ENCODE peak calls at places on chromosomes 5 and 9, in eight cellular contexts. B is activated T-cell treated with anti-CD3 and anti-CD28 coated beads for 1 hour; K is activated CD8-positive, alpha-beta memory T cell treated with anti-CD3 and anti-CD28 coated beads for 4 hours; C is IMR-90; P is LoVo; A is NCI-H460; J is T-helper 1 cell; Z is cardiac fibroblast. V is an unnamed sample.

GRCh38 chr5:173575985-173576384 is 40.5 kb downstream of the BOD1 start:
- DNase-seq in B (no peak), K (no peak), C (no peak), P (no peak), A (no peak), J (no peak), Z (no peak), V (no peak)

GRCh38 chr9:124257070-124257864 is 482 bp upstream of the NEK6 start:
- DNase-seq in B (no peak), K (no peak), C (no peak), P (no peak), A (no peak), J (no peak), Z (peak), V (no peak)

GRCh38 chr9:84731696-84732095 is 62.2 kb downstream of the NTRK2 start:
- DNase-seq in B (no peak), K (no peak), C (no peak), P (no peak), A (no peak), J (no peak), Z (no peak), V (no peak)

GRCh38 chr9:108549184-108549583 is 306.6 kb downstream of the ACTL7B start:
- DNase-seq in B (no peak), K (no peak), C (peak), P (no peak), A (no peak), J (no peak), Z (no peak), V (no peak)

GRCh38 chr5:144547098-144547499 is 376.4 kb downstream of the KCTD16 start:
- DNase-seq in B (no peak), K (no peak), C (peak), P (no peak), A (no peak), J (no peak), Z (no peak), V (no peak)

GRCh38 chr5:181235323-181235688 is 8.4 kb downstream of the RACK1 start:
- DNase-seq in B (no peak), K (no peak), C (no peak), P (no peak), A (no peak), J (no peak), Z (no peak), V (no peak)

GRCh38 chr5:31990701-31991110 is 183.4 kb downstream of the GOLPH3 start:
- DNase-seq in B (no peak), K (no peak), C (no peak), P (peak), A (no peak), J (no peak), Z (no peak), V (no peak)

GRCh38 chr9:122392714-122393113 is 21.9 kb downstream of the PTGS1 start:
- DNase-seq in B (no peak), K (no peak), C (no peak), P (no peak), A (no peak), J (no peak), Z (peak), V (no peak)

GRCh38 chr9:131033269-131034224 is 24.6 kb downstream of the LAMC3 start:
- DNase-seq in B (no peak), K (no peak), C (no peak), P (no peak), A (no peak), J (no peak), Z (no peak), V (no peak)

GRCh38 chr5:18113724-18114123 is 479.5 kb downstream of the TAF11L14 start:
- DNase-seq in B (no peak), K (no peak), C (peak), P (no peak), A (peak), J (no peak), Z (no peak), V (no peak)

GRCh38 chr5:73095564-73096238 is 24.7 kb upstream of the TMEM171 start:
- DNase-seq in B (no peak), K (no peak), C (no peak), P (no peak), A (no peak), J (no peak), Z (no peak), V (no peak)

GRCh38 chr5:180640301-180640764 is 9.1 kb downstream of the FLT4 start:
- DNase-seq in B (no peak), K (no peak), C (no peak), P (no peak), A (no peak), J (no peak), Z (no peak), V (no peak)

GRCh38 chr5:122366501-122366900 is 54.5 kb downstream of the SNCAIP start:
- DNase-seq in B (no peak), K (no peak), C (peak), P (no peak), A (no peak), J (no peak), Z (peak), V (no peak)

GRCh38 chr5:146188358-146188757 is 5.9 kb upstream of the LARS1 start:
- DNase-seq in B (no peak), K (no peak), C (peak), P (no peak), A (no peak), J (no peak), Z (no peak), V (no peak)

V was measured in stimulated activated CD4-positive, alpha-beta T cell treated with anti-CD3 and anti-CD28 coated beads, Interleukin-1b, Interleukin-23, amount 100 ng/mL, for 1 hour.